ENCODE peak calls at places on chromosomes 13 and 19, in four cellular contexts. One of them, this sample, is unnamed.

GRCh38 chr19:3398114-3398899 is 31.9 kb downstream of the NFIC start:
- DNase-seq in transverse colon: peak
- DNase-seq in H54: no peak
- DNase-seq in T-helper 17 cell: no peak
- DNase-seq in this sample: no peak

GRCh38 chr13:23609414-23610186 is 39.4 kb downstream of the TNFRSF19 start:
- DNase-seq in transverse colon: no peak
- DNase-seq in H54: no peak
- DNase-seq in T-helper 17 cell: no peak
- DNase-seq in this sample: no peak

GRCh38 chr13:72062566-72062965 is 195.6 kb upstream of the DACH1 start:
- DNase-seq in transverse colon: peak
- DNase-seq in H54: peak
- DNase-seq in T-helper 17 cell: no peak
- DNase-seq in this sample: no peak

GRCh38 chr19:13825489-13826475 is 30.5 kb downstream of the ZSWIM4 start:
- DNase-seq in transverse colon: no peak
- DNase-seq in H54: no peak
- DNase-seq in T-helper 17 cell: no peak
- DNase-seq in this sample: peak

GRCh38 chr19:35042056-35042730 is 672 bp downstream of the HPN start:
- DNase-seq in transverse colon: no peak
- DNase-seq in H54: no peak
- DNase-seq in T-helper 17 cell: no peak
- DNase-seq in this sample: no peak

GRCh38 chr19:10852098-10852800 is 4.0 kb downstream of the C19orf38 start:
- DNase-seq in transverse colon: no peak
- DNase-seq in H54: peak
- DNase-seq in T-helper 17 cell: no peak
- DNase-seq in this sample: no peak

GRCh38 chr13:94346261-94347019 is 133.0 kb downstream of the DCT start:
- DNase-seq in transverse colon: no peak
- DNase-seq in H54: no peak
- DNase-seq in T-helper 17 cell: no peak
- DNase-seq in this sample: no peak

GRCh38 chr13:105598551-105598950 is 936.9 kb downstream of the EFNB2 start:
- DNase-seq in transverse colon: no peak
- DNase-seq in H54: no peak
- DNase-seq in T-helper 17 cell: no peak
- DNase-seq in this sample: no peak

GRCh38 chr19:40370997-40371801 is 18.8 kb downstream of the HIPK4 start:
- DNase-seq in transverse colon: no peak
- DNase-seq in H54: no peak
- DNase-seq in T-helper 17 cell: no peak
- DNase-seq in this sample: no peak

GRCh38 chr13:24052547-24052981 is 108.0 kb upstream of the SPATA13 start:
- DNase-seq in transverse colon: peak
- DNase-seq in H54: no peak
- DNase-seq in T-helper 17 cell: no peak
- DNase-seq in this sample: no peak

GRCh38 chr13:99055286-99056073 is 77.6 kb upstream of the DOCK9 start:
- DNase-seq in transverse colon: no peak
- DNase-seq in H54: no peak
- DNase-seq in T-helper 17 cell: no peak
- DNase-seq in this sample: no peak

GRCh38 chr19:6014551-6015135 is 36.7 kb upstream of the RANBP3 start:
- DNase-seq in transverse colon: no peak
- DNase-seq in H54: no peak
- DNase-seq in T-helper 17 cell: no peak
- DNase-seq in this sample: no peak

GRCh38 chr13:40313269-40314200 is 352.9 kb downstream of the FOXO1 start:
- DNase-seq in transverse colon: no peak
- DNase-seq in H54: no peak
- DNase-seq in T-helper 17 cell: no peak
- DNase-seq in this sample: no peak

GRCh38 chr19:32928806-32929205 is 43.0 kb downstream of the CEP89 start:
- DNase-seq in transverse colon: no peak
- DNase-seq in H54: no peak
- DNase-seq in T-helper 17 cell: no peak
- DNase-seq in this sample: no peak

GRCh38 chr19:47369923-47370625 is 21.0 kb downstream of the DHX34 start:
- DNase-seq in transverse colon: no peak
- DNase-seq in H54: peak
- DNase-seq in T-helper 17 cell: no peak
- DNase-seq in this sample: no peak

GRCh38 chr13:97695684-97696083 is 257.8 kb upstream of the IPO5 start:
- DNase-seq in transverse colon: no peak
- DNase-seq in H54: no peak
- DNase-seq in T-helper 17 cell: no peak
- DNase-seq in this sample: no peak

GRCh38 chr19:791605-792360 is 5.5 kb upstream of the PTBP1 start:
- DNase-seq in transverse colon: no peak
- DNase-seq in H54: no peak
- DNase-seq in T-helper 17 cell: no peak
- DNase-seq in this sample: no peak

GRCh38 chr13:97434417-97435296 is 688 bp downstream of the RAP2A start:
- DNase-seq in transverse colon: peak
- DNase-seq in H54: no peak
- DNase-seq in T-helper 17 cell: peak
- DNase-seq in this sample: peak

GRCh38 chr13:60661514-60661913 is 264.5 kb downstream of the TDRD3 start:
- DNase-seq in transverse colon: no peak
- DNase-seq in H54: no peak
- DNase-seq in T-helper 17 cell: no peak
- DNase-seq in this sample: no peak

GRCh38 chr13:45036206-45036605 is 46.9 kb downstream of the GPALPP1 start:
- DNase-seq in transverse colon: no peak
- DNase-seq in H54: no peak
- DNase-seq in T-helper 17 cell: no peak
- DNase-seq in this sample: no peak